ENCODE peak calls at places on chromosomes 12 and 14, in six cellular contexts. Q is adipocyte; N is NCI-H2081; O is coronary artery; K is astrocyte of the spinal cord; P is stimulated activated CD4-positive, alpha-beta T cell treated with anti-CD3 and anti-CD28 coated beads, Interleukin-1b, Interleukin-23, amount 100 ng/mL, for 48 hours. H is an unnamed sample.

GRCh38 chr12:87812711-87813110 is 216.5 kb downstream of the C12orf50 start:
- DNase-seq in N (peak), O (no peak), Q (no peak), K (peak), P (no peak), H (no peak)

GRCh38 chr12:41819948-41820347 is 324.7 kb downstream of the GXYLT1 start:
- DNase-seq in K (no peak), Q (no peak), N (no peak), O (no peak), P (no peak), H (no peak)

GRCh38 chr12:52063986-52064649 is 5.7 kb upstream of the ATG101 start:
- DNase-seq in P (no peak), Q (no peak), O (peak), K (peak), N (no peak), H (no peak)

GRCh38 chr12:54369597-54370217 is 5.4 kb upstream of the GPR84 start:
- DNase-seq in N (no peak), K (no peak), Q (no peak), P (no peak), O (no peak), H (no peak)

GRCh38 chr12:50505945-50506344 is 1.2 kb downstream of the DIP2B start:
- DNase-seq in K (peak), Q (peak), N (no peak), P (no peak), O (no peak), H (no peak)

GRCh38 chr14:86787782-86788181 is 1205.2 kb downstream of the GALC start:
- DNase-seq in N (no peak), Q (peak), P (no peak), K (peak), O (no peak), H (no peak)

GRCh38 chr14:32435411-32435810 is 106.3 kb downstream of the AKAP6 start:
- DNase-seq in K (no peak), P (no peak), Q (no peak), O (no peak), N (no peak), H (no peak)

GRCh38 chr14:79473676-79474075 is 737.6 kb downstream of the DIO2 start:
- DNase-seq in P (no peak), O (no peak), N (no peak), K (no peak), Q (no peak), H (no peak)

GRCh38 chr12:42343721-42344120 is 17.8 kb downstream of the PPHLN1 start:
- DNase-seq in P (no peak), K (no peak), O (no peak), N (no peak), Q (no peak), H (no peak)

GRCh38 chr12:11576104-11576503 is 73.4 kb upstream of the ETV6 start:
- DNase-seq in P (peak), Q (no peak), O (no peak), K (peak), N (no peak), H (no peak)

GRCh38 chr12:131103614-131104463 is 150.1 kb downstream of the ADGRD1 start:
- DNase-seq in Q (no peak), K (no peak), N (no peak), P (no peak), O (peak), H (no peak)

GRCh38 chr12:12482150-12482761 is 80.4 kb downstream of the DUSP16 start:
- DNase-seq in N (no peak), Q (no peak), O (no peak), P (no peak), K (no peak), H (peak)

GRCh38 chr14:95523818-95524448 is 7.5 kb upstream of the SYNE3 start:
- DNase-seq in Q (peak), N (no peak), P (no peak), O (peak), K (peak), H (peak)

GRCh38 chr14:26872930-26873470 is 275.2 kb upstream of the NOVA1 start:
- DNase-seq in K (no peak), O (no peak), P (no peak), N (no peak), Q (no peak), H (no peak)

GRCh38 chr14:79278798-79279644 is 932.3 kb downstream of the DIO2 start:
- DNase-seq in P (no peak), Q (peak), O (peak), N (peak), K (peak), H (peak)

GRCh38 chr14:101072531-101072930 is 169.0 kb upstream of the RTL1 start:
- DNase-seq in O (peak), Q (peak), K (peak), P (no peak), N (no peak), H (no peak)

GRCh38 chr12:103093499-103094106 is 136.1 kb downstream of the ASCL1 start:
- DNase-seq in O (no peak), Q (no peak), N (no peak), K (no peak), P (no peak), H (no peak)

GRCh38 chr12:76489737-76490136 is 69.8 kb downstream of the OSBPL8 start:
- DNase-seq in K (peak), P (no peak), N (no peak), Q (peak), O (no peak), H (no peak)

H was measured in activated CD4-positive, alpha-beta T cell treated with anti-CD3 and anti-CD28 coated beads, Interleukin-2, amount 10 ng/mL, durations not matched to agents 7 days and 5 days.